ENCODE peak calls at places on chromosomes 3 and 15, in four cellular contexts. H is stromal cell of bone marrow; I is HFFc6; O is activated CD8-positive, alpha-beta memory T cell treated with anti-CD3 and anti-CD28 coated beads for 48 hours. T is an unnamed sample.
A peak's percentile ranks its signal among the peaks of the same experiment; 100 is the strongest.

GRCh38 chr3:48222616-48223513 is at the start of gene CAMP:
- DNase-seq in H (no peak), I (no peak), O (no peak), T (peak; percentile 72)

GRCh38 chr15:25056484-25057429 is 102.0 kb downstream of the SNRPN start:
- DNase-seq in H (no peak), I (no peak), O (no peak), T (no peak)

GRCh38 chr3:175088981-175089380 is 229.8 kb downstream of the NAALADL2 start:
- DNase-seq in H (no peak), I (no peak), O (no peak), T (no peak)

GRCh38 chr3:190562866-190563525 is 49.1 kb downstream of the IL1RAP start:
- DNase-seq in H (no peak), I (no peak), O (no peak), T (no peak)

GRCh38 chr3:53729618-53730017 is 116.6 kb downstream of the CHDH start:
- DNase-seq in H (no peak), I (no peak), O (no peak), T (no peak)

GRCh38 chr3:105987809-105988208 is 119.0 kb upstream of the CBLB start:
- DNase-seq in H (no peak), I (no peak), O (no peak), T (no peak)

GRCh38 chr3:47762233-47762632 is 19.5 kb downstream of the SMARCC1 start:
- DNase-seq in H (peak; percentile 5), I (no peak), O (no peak), T (no peak)

GRCh38 chr15:34886134-34886533 is 83.4 kb downstream of the AQR start:
- DNase-seq in H (peak; percentile 4), I (no peak), O (no peak), T (no peak)

GRCh38 chr3:41710646-41711388 is 251.1 kb downstream of the ULK4 start:
- DNase-seq in H (peak; percentile 70), I (peak; percentile 64), O (no peak), T (no peak)

GRCh38 chr3:16841906-16842709 is 42.6 kb upstream of the PLCL2 start:
- DNase-seq in H (no peak), I (no peak), O (peak; percentile 35), T (no peak)

GRCh38 chr3:177931346-177931745 is 604.9 kb upstream of the KCNMB2 start:
- DNase-seq in H (no peak), I (no peak), O (no peak), T (no peak)

GRCh38 chr3:194139977-194140351 is 4.0 kb downstream of the HES1 start:
- DNase-seq in H (no peak), I (no peak), O (no peak), T (no peak)

GRCh38 chr3:117873236-117873635 is 1161.4 kb downstream of the IGSF11 start:
- DNase-seq in H (no peak), I (no peak), O (no peak), T (peak; percentile 44)

GRCh38 chr3:132382267-132382666 is 35.0 kb upstream of the DNAJC13 start:
- DNase-seq in H (no peak), I (no peak), O (no peak), T (no peak)

GRCh38 chr3:24588568-24588967 is 93.9 kb upstream of the THRB start:
- DNase-seq in H (no peak), I (no peak), O (no peak), T (no peak)

GRCh38 chr15:38624248-38625214 is 59.9 kb upstream of the RASGRP1 start:
- DNase-seq in H (no peak), I (no peak), O (no peak), T (no peak)

GRCh38 chr3:179687967-179688535 is 35.2 kb downstream of the USP13 start:
- DNase-seq in H (no peak), I (no peak), O (no peak), T (no peak)

GRCh38 chr15:84911879-84912660 is 27.6 kb downstream of the SLC28A1 start:
- DNase-seq in H (peak; percentile 99), I (peak; percentile 98), O (no peak), T (no peak)

GRCh38 chr15:60935130-60935529 is 294.0 kb downstream of the RORA start:
- DNase-seq in H (no peak), I (no peak), O (no peak), T (no peak)

GRCh38 chr15:99511529-99511864 is 54.3 kb upstream of the MEF2A start:
- DNase-seq in H (peak; percentile 67), I (no peak), O (no peak), T (no peak)

GRCh38 chr3:45786801-45787495 is 9.4 kb downstream of the SLC6A20 start:
- DNase-seq in H (no peak), I (no peak), O (no peak), T (no peak)

GRCh38 chr3:140288575-140288974 is 353.6 kb downstream of the CLSTN2 start:
- DNase-seq in H (no peak), I (no peak), O (no peak), T (no peak)

GRCh38 chr15:76056931-76057330 is 2.9 kb upstream of the TMEM266 start:
- DNase-seq in H (no peak), I (no peak), O (no peak), T (no peak)

GRCh38 chr3:10194328-10195071 is 29.8 kb downstream of the IRAK2 start:
- DNase-seq in H (no peak), I (no peak), O (no peak), T (no peak)

GRCh38 chr3:111594205-111594604 is 941 bp downstream of the ZBED2 start:
- DNase-seq in H (peak; percentile 17), I (peak; percentile 68), O (no peak), T (no peak)

GRCh38 chr3:34005886-34006285 is 207.5 kb downstream of the PDCD6IP start:
- DNase-seq in H (no peak), I (peak; percentile 63), O (no peak), T (no peak)

GRCh38 chr15:40108061-40108854 is 421 bp downstream of the BMF start:
- DNase-seq in H (no peak), I (peak; percentile 59), O (no peak), T (peak; percentile 66)

GRCh38 chr3:42119558-42120355 is 28.6 kb downstream of the TRAK1 start:
- DNase-seq in H (no peak), I (no peak), O (no peak), T (no peak)

GRCh38 chr3:12158387-12159226 is at the start of gene TIMP4:
- DNase-seq in H (no peak), I (no peak), O (no peak), T (no peak)

GRCh38 chr3:127986803-127987202 is 65.4 kb upstream of the SEC61A1 start:
- DNase-seq in H (no peak), I (no peak), O (no peak), T (no peak)

GRCh38 chr15:60477991-60478632 is 830 bp downstream of the ICE2 start:
- DNase-seq in H (peak; percentile 30), I (peak; percentile 30), O (no peak), T (peak; percentile 17)

GRCh38 chr15:80489030-80489594 is 84.9 kb downstream of the ARNT2 start:
- DNase-seq in H (peak; percentile 92), I (peak; percentile 92), O (no peak), T (no peak)

GRCh38 chr3:50648297-50648696 is 26.4 kb upstream of the DOCK3 start:
- DNase-seq in H (no peak), I (peak; percentile 20), O (no peak), T (peak; percentile 62)

GRCh38 chr3:20747736-20748135 is 561.7 kb upstream of the SGO1 start:
- DNase-seq in H (no peak), I (peak; percentile 61), O (no peak), T (no peak)

GRCh38 chr3:197027151-197027895 is 2.3 kb downstream of the MELTF start:
- DNase-seq in H (no peak), I (no peak), O (no peak), T (no peak)

GRCh38 chr3:149038322-149038721 is 47.0 kb downstream of the GYG1 start:
- DNase-seq in H (no peak), I (no peak), O (no peak), T (no peak)

GRCh38 chr3:130258532-130258952 is 86.9 kb upstream of the COL6A5 start:
- DNase-seq in H (peak; percentile 66), I (peak; percentile 4), O (no peak), T (no peak)

GRCh38 chr3:37210230-37210629 is 35.8 kb upstream of the LRRFIP2 start:
- DNase-seq in H (no peak), I (peak; percentile 61), O (no peak), T (no peak)

GRCh38 chr3:138842483-138843188 is 7.9 kb upstream of the PIK3CB start:
- DNase-seq in H (no peak), I (no peak), O (no peak), T (no peak)